ENCODE peak calls at places on chromosomes 4 and X, in five cellular contexts. M, F, B, P and H are unnamed samples. For H3K36me3, the result is how much of the 10 kb centered on the place peaks cover.

GRCh38 chr4:138891610-138892009 is 124.0 kb upstream of the NOCT start:
- DNase-seq in B (no peak), M (no peak), F (no peak), P (no peak), H (peak)

GRCh38 chr4:177391953-177392352 is 50.3 kb downstream of the AGA start:
- DNase-seq in P (no peak), M (no peak), B (no peak), F (no peak), H (no peak)

GRCh38 chr4:180057198-180057821 is 2185.9 kb upstream of the TENM3 start:
- DNase-seq in B (no peak), M (no peak), P (no peak), F (no peak), H (no peak)

GRCh38 chr4:26217961-26218676 is 102.7 kb upstream of the RBPJ start:
- DNase-seq in P (no peak), F (peak), M (no peak), B (no peak), H (no peak)

GRCh38 chrX:151754641-151755215 is 20.2 kb downstream of the CNGA2 start:
- DNase-seq in B (no peak), M (no peak), P (no peak), F (no peak), H (no peak)

GRCh38 chr4:7068279-7068842 is 497 bp upstream of the GRPEL1 start:
- DNase-seq in P (no peak), F (peak), B (no peak), M (no peak), H (no peak)

GRCh38 chr4:15322016-15322415 is 105.8 kb upstream of the C1QTNF7 start:
- DNase-seq in P (no peak), F (no peak), B (no peak), M (no peak), H (no peak)

GRCh38 chrX:123339201-123339905 is 155.3 kb downstream of the GRIA3 start:
- DNase-seq in P (no peak), F (no peak), B (no peak), M (no peak), H (no peak)

GRCh38 chr4:102817613-102818268 is 9.6 kb downstream of the UBE2D3 start:
- DNase-seq in F (no peak), P (no peak), M (no peak), B (no peak), H (no peak)
- H3K36me3 ChIP-seq in F (half or more), P (under half), M (under half), B (under half), H (half or more)

GRCh38 chrX:18929775-18930174 is 54.1 kb downstream of the PHKA2 start:
- DNase-seq in B (no peak), M (no peak), F (no peak), P (no peak), H (no peak)

GRCh38 chrX:18931972-18932371 is 51.9 kb downstream of the PHKA2 start:
- DNase-seq in F (no peak), M (no peak), B (no peak), P (no peak), H (peak)

DNA sequence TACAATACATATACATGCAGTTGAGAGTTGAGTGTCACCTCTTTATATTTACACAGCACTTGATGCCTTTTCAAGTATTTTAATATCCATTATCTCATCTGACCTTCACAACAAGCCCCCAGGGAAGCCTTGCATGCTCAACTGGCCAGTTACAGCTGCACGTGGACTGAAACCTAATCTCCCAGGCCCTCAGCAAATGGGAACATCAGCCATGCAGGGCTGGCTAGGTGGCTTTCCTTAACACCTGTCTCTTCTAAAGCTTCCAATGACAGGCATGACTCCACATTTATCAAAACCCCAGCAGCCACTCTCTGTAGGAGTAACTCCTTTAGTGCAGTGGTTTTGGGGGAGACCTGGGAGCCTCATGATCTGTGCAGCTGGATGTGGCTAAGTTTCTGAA is 56.4 kb downstream of the PHKA2 start:
- DNase-seq in M (no peak), P (no peak), B (no peak), F (no peak), H (no peak)
- H3K36me3 ChIP-seq in M (under half), P (under half), B (under half), F (under half), H (under half)

DNA sequence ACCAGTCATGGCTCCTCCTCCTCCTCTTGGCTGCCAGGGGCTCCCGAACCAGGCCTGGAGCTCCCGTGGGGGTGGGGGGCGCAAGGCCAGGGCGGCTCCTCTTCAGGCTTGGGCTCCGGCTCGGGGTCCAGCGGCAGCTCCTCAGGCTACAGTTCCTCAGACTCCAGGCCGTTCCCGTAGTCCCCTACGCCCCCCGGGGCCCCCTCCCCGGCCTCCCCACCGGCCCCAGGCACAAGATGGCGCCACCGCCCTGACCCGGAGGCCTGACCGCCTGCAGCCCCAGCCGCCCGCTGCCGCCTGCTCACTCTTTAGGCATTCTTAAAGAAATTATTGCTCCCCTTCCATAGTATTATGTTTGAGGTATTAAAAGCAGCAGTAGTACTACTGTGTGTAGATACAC is 54.5 kb downstream of the TAF1 start:
- DNase-seq in B (no peak), P (no peak), F (no peak), M (no peak), H (no peak)
- H3K36me3 ChIP-seq in B (under half), P (under half), F (half or more), M (under half), H (under half)

GRCh38 chr4:113462286-113462685 is 299.3 kb downstream of the CAMK2D start:
- DNase-seq in F (no peak), M (no peak), B (no peak), P (no peak), H (no peak)
- H3K36me3 ChIP-seq in F (half or more), M (under half), B (under half), P (under half), H (under half)

GRCh38 chr4:1602621-1603412 is 81.3 kb downstream of the FAM53A start:
- DNase-seq in F (peak), M (no peak), B (no peak), P (no peak), H (no peak)

GRCh38 chr4:1600211-1600780 is 83.8 kb downstream of the FAM53A start:
- DNase-seq in M (no peak), P (no peak), B (no peak), F (no peak), H (no peak)

GRCh38 chr4:1600811-1601532 is 83.1 kb downstream of the FAM53A start:
- DNase-seq in M (no peak), B (no peak), F (peak), P (no peak), H (no peak)

GRCh38 chr4:1601852-1602525 is 82.1 kb downstream of the FAM53A start:
- DNase-seq in F (peak), M (no peak), P (no peak), B (no peak), H (no peak)

DNA sequence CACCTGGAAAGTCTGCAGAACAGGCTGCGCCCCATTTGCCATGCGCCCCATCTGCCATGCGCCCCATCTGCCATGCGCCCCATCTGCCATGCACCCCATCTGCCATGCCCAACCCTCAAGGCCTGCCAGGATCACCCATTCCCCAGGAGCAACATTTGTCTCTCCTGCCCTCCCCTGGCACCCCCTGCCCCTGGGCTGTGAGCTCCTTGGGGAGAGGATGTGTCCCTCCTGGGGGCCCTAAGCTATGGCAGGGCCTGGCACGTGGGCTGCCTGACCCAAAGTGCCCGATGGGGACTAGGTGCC is 82.6 kb downstream of the FAM53A start:
- DNase-seq in P (no peak), F (no peak), M (no peak), B (no peak), H (no peak)
- H3K36me3 ChIP-seq in P (under half), F (under half), M (under half), B (under half), H (under half)

GRCh38 chrX:1488745-1489144 is 36.0 kb upstream of the ASMTL start:
- DNase-seq in M (no peak), B (no peak), P (no peak), F (no peak), H (no peak)
- H3K36me3 ChIP-seq in M (under half), B (under half), P (under half), F (under half), H (under half)

DNA sequence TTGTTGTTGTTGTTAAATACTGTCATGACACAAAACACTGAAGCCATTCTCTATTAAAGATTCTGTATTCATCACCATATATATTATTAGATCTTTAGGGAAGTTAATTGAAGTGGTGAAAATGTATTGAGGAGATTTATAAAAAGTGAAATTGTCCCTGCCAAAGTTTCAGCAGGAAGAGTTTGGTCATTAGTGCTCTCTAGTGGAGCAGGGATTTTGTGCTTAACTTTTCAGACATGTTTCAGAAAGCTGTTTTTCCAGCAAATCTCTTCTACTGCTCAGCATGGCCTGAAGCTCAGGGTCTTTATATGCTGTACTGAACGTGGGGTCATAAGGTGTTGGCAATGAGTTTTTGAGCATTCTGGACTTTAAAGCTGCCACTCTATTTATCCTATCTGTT is 36.7 kb upstream of the CXXC4 start:
- DNase-seq in P (no peak), F (no peak), B (no peak), M (no peak), H (no peak)
- H3K36me3 ChIP-seq in P (under half), F (under half), B (under half), M (under half), H (under half)

GRCh38 chr4:763191-763810 is 57.7 kb downstream of the PCGF3 start:
- DNase-seq in F (peak), M (no peak), P (no peak), B (no peak), H (no peak)
- H3K36me3 ChIP-seq in F (half or more), M (under half), P (under half), B (under half), H (half or more)

DNA sequence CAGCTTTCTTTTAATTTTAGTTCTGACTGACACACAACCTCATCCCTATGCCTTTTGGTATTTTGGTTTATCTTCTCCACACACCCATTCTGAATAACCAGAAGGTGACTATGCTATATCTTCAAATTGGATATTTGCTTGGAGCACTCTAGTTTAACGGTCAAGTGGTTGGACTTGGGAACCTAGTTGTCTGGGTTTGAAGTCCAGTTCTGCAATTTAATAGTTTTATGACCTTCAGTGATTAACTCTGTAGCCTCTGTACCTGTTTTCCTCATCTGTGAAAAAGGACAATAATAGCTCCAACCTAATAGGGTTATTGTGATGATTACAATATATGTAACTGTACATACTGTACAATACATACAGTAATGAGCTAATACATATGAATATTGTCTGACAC is 20.0 kb downstream of the PPM1K start:
- DNase-seq in M (no peak), B (no peak), P (no peak), F (no peak), H (no peak)
- H3K36me3 ChIP-seq in M (under half), B (under half), P (under half), F (half or more), H (under half)

DNA sequence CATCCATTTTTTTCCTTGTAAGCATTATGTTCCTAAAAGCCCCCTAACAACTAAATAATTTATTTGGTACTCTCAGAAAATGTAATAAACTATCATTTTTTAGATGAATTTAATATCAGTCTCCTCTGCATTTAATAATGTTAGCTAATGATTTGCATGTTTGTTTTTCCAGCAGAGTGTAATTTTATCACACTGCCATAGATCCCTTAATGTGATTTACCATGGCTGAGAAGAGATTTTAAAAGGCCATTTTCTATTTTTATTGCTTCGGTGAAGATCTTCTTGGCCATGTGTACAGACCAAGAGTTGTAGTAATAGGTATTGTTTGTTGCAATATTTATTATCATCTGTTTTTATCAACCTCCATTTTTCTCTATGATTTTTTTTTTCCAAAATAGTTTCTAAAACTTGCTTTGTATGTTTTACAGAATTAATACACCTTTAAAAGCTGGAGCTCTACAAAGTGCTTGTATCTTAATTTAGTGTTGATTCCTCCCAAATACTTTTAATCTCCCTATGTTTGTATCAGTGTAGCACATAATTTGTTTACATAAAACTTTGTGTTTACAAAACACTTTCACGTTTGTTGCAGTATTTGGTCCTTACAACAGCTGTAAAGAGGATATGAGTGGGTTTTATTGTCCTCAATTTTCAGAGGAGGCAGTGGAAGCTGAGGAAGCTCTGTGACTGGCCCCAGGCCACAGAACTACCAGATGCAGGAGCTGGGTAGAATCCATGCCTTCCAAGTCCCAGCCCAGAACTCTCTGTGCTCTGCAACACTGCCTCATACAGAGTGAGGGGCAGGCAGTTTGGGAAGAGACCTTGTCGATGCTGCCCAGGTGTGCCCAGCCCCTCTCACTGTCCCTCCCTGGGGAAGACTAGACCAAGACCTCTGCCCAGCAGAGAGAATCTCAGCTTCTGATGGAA is 58.1 kb downstream of the FAM114A1 start:
- DNase-seq in B (no peak), M (no peak), P (no peak), F (no peak), H (no peak)
- H3K36me3 ChIP-seq in B (under half), M (under half), P (under half), F (half or more), H (under half)